ENCODE peak calls at places on chromosome 14, in seven cellular contexts. Q, Y, S, K, E, J and F are unnamed samples.

GRCh38 chr14:101582294-101582693 is 21.0 kb downstream of the DIO3 start:
- DNase-seq in Q (no peak), Y (no peak), S (no peak), K (no peak), E (no peak), J (no peak), F (no peak)

GRCh38 chr14:32015166-32015565 is 61.9 kb upstream of the ARHGAP5 start:
- DNase-seq in Q (no peak), Y (no peak), S (no peak), K (no peak), E (no peak), J (no peak), F (no peak)

GRCh38 chr14:79424462-79424861 is 786.8 kb downstream of the DIO2 start:
- DNase-seq in Q (no peak), Y (peak; percentile 63), S (peak; percentile 33), K (no peak), E (no peak), J (no peak), F (peak; percentile 1)

GRCh38 chr14:96166475-96167223 is 38.0 kb upstream of the BDKRB2 start:
- DNase-seq in Q (no peak), Y (no peak), S (peak; percentile 73), K (no peak), E (no peak), J (no peak), F (peak; percentile 45)

GRCh38 chr14:99234982-99235491 is 37.0 kb downstream of the BCL11B start:
- DNase-seq in Q (no peak), Y (no peak), S (no peak), K (no peak), E (no peak), J (no peak), F (no peak)

GRCh38 chr14:27686137-27686536 is 1080.5 kb upstream of the FOXG1 start:
- DNase-seq in Q (no peak), Y (no peak), S (no peak), K (no peak), E (no peak), J (no peak), F (no peak)

GRCh38 chr14:75881986-75882385 is 99.8 kb downstream of the TGFB3 start:
- DNase-seq in Q (no peak), Y (no peak), S (peak; percentile 27), K (no peak), E (no peak), J (no peak), F (peak; percentile 8)

GRCh38 chr14:54754623-54755386 is 147.8 kb downstream of the GCH1 start:
- DNase-seq in Q (no peak), Y (no peak), S (no peak), K (no peak), E (no peak), J (no peak), F (no peak)

GRCh38 chr14:74980746-74981661 is 21.7 kb upstream of the EIF2B2 start:
- DNase-seq in Q (no peak), Y (peak; percentile 64), S (peak; percentile 77), K (peak; percentile 87), E (no peak), J (peak; percentile 76), F (peak; percentile 60)

GRCh38 chr14:83827383-83827782 is 1702.6 kb upstream of the FLRT2 start:
- DNase-seq in Q (no peak), Y (no peak), S (no peak), K (no peak), E (no peak), J (no peak), F (no peak)

GRCh38 chr14:61145903-61146411 is 135.2 kb downstream of the TMEM30B start:
- DNase-seq in Q (no peak), Y (peak; percentile 80), S (peak; percentile 97), K (no peak), E (no peak), J (no peak), F (peak; percentile 94)

GRCh38 chr14:103628221-103628683 is 759 bp upstream of the KLC1 start:
- DNase-seq in Q (no peak), Y (peak; percentile 77), S (peak; percentile 82), K (no peak), E (peak; percentile 85), J (peak; percentile 60), F (peak; percentile 79)

GRCh38 chr14:102949062-102949800 is 26.8 kb downstream of the AMN start:
- DNase-seq in Q (peak; percentile 83), Y (no peak), S (peak; percentile 82), K (no peak), E (no peak), J (no peak), F (peak; percentile 81)

GRCh38 chr14:33061667-33062325 is 123.1 kb downstream of the NPAS3 start:
- DNase-seq in Q (no peak), Y (no peak), S (no peak), K (no peak), E (no peak), J (no peak), F (no peak)

GRCh38 chr14:22412936-22413411 is 176.1 kb downstream of the DAD1 start:
- DNase-seq in Q (no peak), Y (no peak), S (no peak), K (no peak), E (no peak), J (no peak), F (peak; percentile 66)

GRCh38 chr14:32224731-32225377 is 21.8 kb upstream of the RNU6-8 start:
- DNase-seq in Q (peak; percentile 37), Y (peak; percentile 55), S (peak; percentile 65), K (no peak), E (peak; percentile 46), J (peak; percentile 34), F (peak; percentile 65)

GRCh38 chr14:68177728-68178127 is 358.1 kb downstream of the RAD51B start:
- DNase-seq in Q (no peak), Y (no peak), S (no peak), K (no peak), E (no peak), J (no peak), F (no peak)

GRCh38 chr14:39426605-39427004 is 5.6 kb downstream of the FBXO33 start:
- DNase-seq in Q (peak; percentile 5), Y (peak; percentile 58), S (peak; percentile 60), K (no peak), E (no peak), J (no peak), F (peak; percentile 78)

GRCh38 chr14:74959596-74960180 is 4.3 kb upstream of the PGF start:
- DNase-seq in Q (no peak), Y (no peak), S (no peak), K (no peak), E (no peak), J (no peak), F (no peak)

GRCh38 chr14:87628129-87628528 is 364.9 kb downstream of the GALC start:
- DNase-seq in Q (no peak), Y (peak; percentile 9), S (no peak), K (no peak), E (no peak), J (no peak), F (peak; percentile 77)

GRCh38 chr14:105055736-105056302 is 9.4 kb downstream of the GPR132 start:
- DNase-seq in Q (no peak), Y (no peak), S (no peak), K (no peak), E (no peak), J (no peak), F (no peak)

GRCh38 chr14:24282736-24283135 is 11.3 kb upstream of the RABGGTA start:
- DNase-seq in Q (no peak), Y (no peak), S (no peak), K (no peak), E (no peak), J (no peak), F (no peak)

GRCh38 chr14:31935406-31935805 is 141.7 kb upstream of the ARHGAP5 start:
- DNase-seq in Q (no peak), Y (no peak), S (no peak), K (no peak), E (no peak), J (no peak), F (no peak)

GRCh38 chr14:23306412-23307145 is at the start of gene BCL2L2:
- DNase-seq in Q (no peak), Y (peak; percentile 90), S (peak; percentile 93), K (peak; percentile 82), E (peak; percentile 96), J (peak; percentile 39), F (peak; percentile 85)

GRCh38 chr14:77313374-77313773 is 7.3 kb downstream of the POMT2 start:
- DNase-seq in Q (no peak), Y (no peak), S (no peak), K (no peak), E (no peak), J (no peak), F (no peak)

GRCh38 chr14:38442208-38442607 is 186.3 kb upstream of the CLEC14A start:
- DNase-seq in Q (no peak), Y (no peak), S (no peak), K (no peak), E (no peak), J (no peak), F (no peak)